ENCODE peak calls at places on chromosomes 12 and 14, in six cellular contexts. I is trophoblast cell, S is COR-L47, L is NCI-H1092 treated with DMSO at 0.1 percent for 48 hours, R is left kidney, X is iPS-NIHi11. H is an unnamed sample.

GRCh38 chr14:37597538-37598084 is 2.2 kb downstream of the TTC6 start:
- DNase-seq in I (no peak), L (no peak), S (peak; percentile 57), R (peak; percentile 64), X (peak; percentile 67), H (peak; percentile 62)

GRCh38 chr14:33902363-33902762 is 48.5 kb downstream of the EGLN3 start:
- DNase-seq in S (no peak), L (no peak), I (no peak), X (no peak), R (no peak), H (no peak)

GRCh38 chr12:29901585-29901984 is 117.8 kb upstream of the TMTC1 start:
- DNase-seq in S (no peak), R (no peak), L (no peak), I (no peak), X (peak; percentile 36), H (no peak)

GRCh38 chr14:105384605-105385321 is 13.6 kb upstream of the TEX22 start:
- DNase-seq in R (no peak), S (no peak), X (no peak), I (no peak), L (no peak), H (no peak)

GRCh38 chr12:111291357-111291756 is 77.5 kb downstream of the PHETA1 start:
- DNase-seq in L (no peak), I (no peak), R (no peak), S (no peak), X (no peak), H (no peak)

GRCh38 chr14:36553650-36554260 is 28.7 kb downstream of the NKX2-8 start:
- DNase-seq in L (peak; percentile 84), I (peak; percentile 55), R (peak; percentile 75), S (peak; percentile 49), X (peak; percentile 67), H (peak; percentile 36)

GRCh38 chr14:51993274-51993673 is 3.9 kb downstream of the RTRAF start:
- DNase-seq in X (no peak), L (no peak), R (no peak), S (no peak), I (no peak), H (no peak)

GRCh38 chr14:42469637-42470426 is 863.2 kb downstream of the LRFN5 start:
- DNase-seq in X (no peak), R (no peak), S (no peak), L (no peak), I (no peak), H (no peak)

GRCh38 chr12:13436696-13437391 is 240.3 kb downstream of the EMP1 start:
- DNase-seq in L (no peak), R (no peak), S (no peak), X (no peak), I (peak; percentile 2), H (no peak)

GRCh38 chr12:130990034-130990433 is 36.3 kb downstream of the ADGRD1 start:
- DNase-seq in R (no peak), I (no peak), X (no peak), S (no peak), L (no peak), H (no peak)